ENCODE peak calls at places on chromosomes 5 and 9, in eight cellular contexts. W, R, I, M, V, Y, J and B are unnamed samples.

GRCh38 chr5:133106343-133106742 is 54.5 kb downstream of the HSPA4 start:
- DNase-seq in R (no peak), Y (no peak), M (no peak), W (no peak), J (no peak), I (no peak), V (no peak), B (no peak)

GRCh38 chr5:125227333-125228075 is 481.1 kb upstream of the ZNF608 start:
- DNase-seq in Y (no peak), J (no peak), W (no peak), R (no peak), M (peak), I (no peak), V (no peak), B (no peak)

GRCh38 chr9:99601506-99601905 is 220.2 kb upstream of the NR4A3 start:
- DNase-seq in J (no peak), W (no peak), Y (no peak), I (no peak), R (no peak), V (no peak), M (no peak), B (no peak)

GRCh38 chr5:83567741-83568530 is 96.4 kb downstream of the VCAN start:
- DNase-seq in Y (no peak), I (no peak), V (no peak), J (no peak), R (no peak), M (peak), W (no peak), B (no peak)

GRCh38 chr9:98532574-98532973 is 176.2 kb downstream of the GABBR2 start:
- DNase-seq in J (no peak), W (no peak), R (no peak), I (no peak), V (no peak), Y (no peak), M (no peak), B (no peak)

GRCh38 chr9:124296094-124296493 is 38.3 kb downstream of the NEK6 start:
- DNase-seq in V (no peak), M (no peak), J (no peak), I (no peak), W (no peak), R (no peak), Y (peak), B (no peak)

GRCh38 chr9:108033976-108034964 is 544.7 kb upstream of the KLF4 start:
- DNase-seq in R (no peak), M (peak), V (peak), Y (no peak), J (no peak), I (no peak), W (no peak), B (no peak)

GRCh38 chr9:97856857-97857602 is 4.0 kb downstream of the FOXE1 start:
- DNase-seq in V (no peak), M (no peak), Y (no peak), R (no peak), I (no peak), W (no peak), J (no peak), B (no peak)

GRCh38 chr5:380701-381309 is 59.3 kb downstream of the AHRR start:
- DNase-seq in W (no peak), I (no peak), V (no peak), Y (no peak), R (no peak), J (no peak), M (no peak), B (no peak)

GRCh38 chr5:177086918-177087706 is 397 bp downstream of the FGFR4 start:
- DNase-seq in I (peak), J (peak), W (peak), V (peak), M (no peak), R (peak), Y (no peak), B (peak)

GRCh38 chr9:37508135-37508833 is 22.5 kb downstream of the POLR1E start:
- DNase-seq in Y (no peak), J (no peak), I (no peak), W (no peak), R (no peak), V (no peak), M (no peak), B (no peak)

GRCh38 chr9:8448226-8448625 is 648.6 kb upstream of the DMAC1 start:
- DNase-seq in M (no peak), Y (no peak), R (no peak), W (no peak), V (no peak), J (no peak), I (no peak), B (no peak)

GRCh38 chr5:88144219-88145040 is 124.2 kb downstream of the TMEM161B start:
- DNase-seq in R (no peak), I (no peak), V (no peak), J (no peak), W (no peak), M (no peak), Y (peak), B (no peak)

GRCh38 chr5:115168829-115169391 is 798 bp downstream of the TRIM36 start:
- DNase-seq in J (no peak), R (no peak), M (peak), V (no peak), Y (no peak), W (no peak), I (no peak), B (no peak)

GRCh38 chr5:169270827-169271226 is 30.1 kb downstream of the SLIT3 start:
- DNase-seq in J (no peak), V (no peak), Y (no peak), R (no peak), I (no peak), W (no peak), M (no peak), B (no peak)

GRCh38 chr5:138869763-138870500 is 5.2 kb downstream of the LRRTM2 start:
- DNase-seq in I (no peak), V (no peak), M (no peak), J (no peak), R (no peak), W (no peak), Y (no peak), B (no peak)